ENCODE peak calls at places on chromosomes 7 and 10, in four cellular contexts. L is cardiac fibroblast, U is left ventricle myocardium inferior, H is ovary. K is an unnamed sample.
A peak's percentile ranks its signal among the peaks of the same experiment; 100 is the strongest.

GRCh38 chr7:54947266-54947665 is 71.6 kb upstream of the EGFR start:
- DNase-seq in U (no peak), H (no peak), L (no peak), K (no peak)

GRCh38 chr10:58010076-58010475 is 257.6 kb downstream of the IPMK start:
- DNase-seq in L (no peak), U (no peak), H (no peak), K (no peak)

GRCh38 chr10:28532223-28532508 is 752 bp upstream of the WAC start:
- DNase-seq in U (no peak), H (no peak), L (no peak), K (no peak)

GRCh38 chr7:38873433-38873832 is 35.6 kb downstream of the VPS41 start:
- DNase-seq in L (no peak), U (no peak), H (no peak), K (no peak)

GRCh38 chr10:3978174-3978573 is 193.2 kb upstream of the KLF6 start:
- DNase-seq in U (no peak), H (no peak), L (no peak), K (no peak)

GRCh38 chr10:68560916-68561691 is 967 bp downstream of the TET1 start:
- DNase-seq in L (peak; percentile 34), H (peak; percentile 59), U (peak; percentile 25), K (no peak)

GRCh38 chr10:51063659-51064535 is 10.4 kb upstream of the PRKG1 start:
- DNase-seq in H (no peak), U (no peak), L (peak; percentile 75), K (no peak)

GRCh38 chr10:78947733-78948132 is 121.0 kb upstream of the ZMIZ1 start:
- DNase-seq in H (no peak), U (no peak), L (no peak), K (no peak)

GRCh38 chr10:29163746-29164145 is 125.1 kb upstream of the LYZL1 start:
- DNase-seq in U (no peak), H (no peak), L (peak; percentile 39), K (no peak)

GRCh38 chr10:4941540-4942330 is 21.5 kb upstream of the AKR1C1 start:
- DNase-seq in U (no peak), L (no peak), H (no peak), K (no peak)

GRCh38 chr10:71271626-71272025 is 47.4 kb upstream of the SLC29A3 start:
- DNase-seq in L (no peak), H (no peak), U (no peak), K (no peak)

GRCh38 chr10:18684953-18685352 is 25.7 kb downstream of the ARL5B start:
- DNase-seq in L (no peak), U (no peak), H (no peak), K (no peak)

GRCh38 chr10:21733710-21734109 is 199.7 kb downstream of the MLLT10 start:
- DNase-seq in L (peak; percentile 27), U (no peak), H (no peak), K (no peak)

GRCh38 chr7:157008206-157009169 is 2.0 kb downstream of the MNX1 start:
- DNase-seq in L (no peak), H (no peak), U (no peak), K (no peak)

GRCh38 chr7:133851416-133851815 is 275.7 kb upstream of the LRGUK start:
- DNase-seq in L (no peak), U (no peak), H (no peak), K (no peak)

GRCh38 chr10:91493313-91493712 is 83.2 kb downstream of the HECTD2 start:
- DNase-seq in U (no peak), H (no peak), L (peak; percentile 60), K (no peak)

GRCh38 chr10:72694476-72695369 is 2.8 kb downstream of the MCU start:
- DNase-seq in L (peak; percentile 78), H (no peak), U (no peak), K (no peak)

GRCh38 chr7:48786951-48787350 is 137.4 kb upstream of the CDC14C start:
- DNase-seq in U (no peak), H (no peak), L (no peak), K (no peak)

GRCh38 chr7:82700739-82701138 is 257.2 kb upstream of the CACNA2D1 start:
- DNase-seq in L (no peak), H (no peak), U (no peak), K (no peak)

GRCh38 chr10:77673515-77674140 is 36.0 kb upstream of the KCNMA1 start:
- DNase-seq in L (no peak), U (no peak), H (no peak), K (no peak)

GRCh38 chr7:97116308-97116707 is 1.2 kb upstream of the SDHAF3 start:
- DNase-seq in U (no peak), L (no peak), H (no peak), K (no peak)

GRCh38 chr7:30469303-30469702 is 9.3 kb downstream of the NOD1 start:
- DNase-seq in L (peak; percentile 100), U (peak; percentile 77), H (peak; percentile 84), K (no peak)

GRCh38 chr7:132584796-132585494 is 8.7 kb upstream of the PLXNA4 start:
- DNase-seq in H (no peak), L (no peak), U (no peak), K (no peak)

GRCh38 chr10:110919349-110919931 is at the start of gene SHOC2:
- DNase-seq in L (no peak), U (peak; percentile 99), H (peak; percentile 97), K (no peak)
- TF ChIP-seq CTCF in L (peak; percentile 22), U (peak; percentile 42), H (peak; percentile 15), K (no peak)

DNA sequence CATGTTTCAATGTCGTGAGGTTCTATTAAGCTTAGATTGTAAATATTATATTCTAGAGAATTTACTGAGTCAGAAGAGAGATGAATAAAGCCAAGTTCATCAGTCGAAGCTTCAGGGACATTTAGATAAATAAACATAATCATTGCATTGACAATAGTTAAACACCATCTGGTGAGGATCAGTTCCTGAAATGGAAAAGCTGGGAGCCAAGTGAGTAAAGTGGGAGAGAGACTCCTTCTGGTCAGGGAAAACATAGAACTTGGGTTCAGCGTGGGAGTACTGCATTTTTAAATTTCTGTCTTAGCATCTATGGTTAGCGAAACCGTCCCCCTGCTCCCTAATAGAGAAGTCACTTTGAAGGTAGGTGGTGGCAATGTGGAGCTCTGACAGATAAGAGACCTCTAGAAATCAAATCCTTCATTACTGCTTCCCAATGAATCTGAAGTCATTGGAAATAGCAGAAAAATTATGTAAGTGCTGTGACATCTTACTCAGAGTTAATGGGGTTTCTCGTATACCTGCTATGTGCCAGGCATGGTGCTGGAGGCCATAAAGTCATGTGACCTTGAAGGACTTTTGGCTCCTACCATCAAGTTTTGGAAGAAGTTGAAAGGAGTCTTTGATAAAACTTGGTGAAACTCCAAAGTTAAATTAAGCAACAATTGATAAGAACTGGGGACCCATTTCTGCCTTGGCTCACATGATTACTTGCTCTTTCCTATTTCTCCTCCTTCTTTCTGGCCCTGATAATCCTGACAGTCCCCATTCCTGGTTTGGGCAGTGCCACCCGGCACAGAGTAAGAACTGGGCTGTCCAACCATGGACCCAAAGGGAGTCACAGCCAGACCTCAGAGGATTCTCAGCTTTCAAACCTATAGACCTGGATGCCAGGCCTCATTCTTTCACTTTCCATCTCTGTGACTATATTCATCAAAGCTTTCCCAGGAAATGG is 211.2 kb downstream of the C7orf25 start:
- DNase-seq in H (no peak), U (no peak), L (peak; percentile 24), K (no peak)
- TF ChIP-seq CTCF in H (no peak), U (no peak), L (no peak), K (no peak)

DNA sequence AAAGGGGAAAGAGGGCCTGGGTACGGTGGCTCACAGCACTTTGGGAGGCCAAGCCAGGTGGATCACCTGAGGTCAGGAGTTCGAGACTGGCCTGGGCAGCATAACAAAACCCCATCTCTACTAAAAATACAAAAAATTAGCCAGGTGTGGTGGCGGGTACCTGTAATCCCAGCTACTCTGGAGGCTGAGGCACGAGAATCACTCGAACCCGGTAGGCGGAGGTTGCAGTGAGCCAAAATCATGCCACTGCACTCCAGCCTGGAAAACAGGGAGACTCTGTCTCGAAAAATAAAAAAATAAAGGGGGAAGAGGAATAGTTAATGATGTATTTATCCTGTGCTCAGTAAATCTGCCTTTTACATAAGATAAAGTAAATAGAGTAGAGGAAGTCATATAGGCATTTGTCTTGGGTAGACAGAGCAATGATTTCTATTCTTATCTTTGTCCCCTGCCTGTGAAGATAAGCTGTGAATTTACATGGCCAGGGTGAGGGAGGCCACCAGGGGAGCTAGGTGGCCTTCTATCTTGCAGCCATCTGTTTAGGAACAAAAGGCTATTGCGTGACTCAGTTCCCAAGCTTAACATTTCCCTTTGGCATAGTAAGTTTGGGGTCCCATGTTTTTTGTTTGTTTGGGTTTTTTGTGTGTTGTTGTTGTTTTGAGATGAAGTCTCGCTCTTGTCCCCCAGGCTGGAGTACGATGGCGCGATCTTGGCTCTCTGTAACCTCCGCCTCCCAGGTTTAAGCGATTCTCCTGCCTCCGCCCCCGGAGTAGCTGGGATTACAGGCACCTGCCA is 73.2 kb upstream of the GTF2I start:
- DNase-seq in L (no peak), U (no peak), H (no peak), K (no peak)
- TF ChIP-seq CTCF in L (no peak), U (no peak), H (no peak), K (no peak)

GRCh38 chr10:116654816-116655215 is 34.1 kb downstream of the PNLIPRP2 start:
- DNase-seq in H (no peak), U (no peak), L (no peak), K (no peak)
- TF ChIP-seq CTCF in H (no peak), U (no peak), L (peak; percentile 24), K (peak; percentile 6)

GRCh38 chr10:121975295-121976086 is 474 bp upstream of the NSMCE4A start:
- DNase-seq in H (no peak), L (no peak), U (no peak), K (peak; percentile 58)

GRCh38 chr10:121978511-121978910 is 3.5 kb upstream of the NSMCE4A start:
- DNase-seq in H (no peak), L (no peak), U (no peak), K (no peak)

GRCh38 chr10:121976607-121977006 is 1.6 kb upstream of the NSMCE4A start:
- DNase-seq in H (no peak), U (no peak), L (no peak), K (no peak)

GRCh38 chr10:121974019-121974534 is 940 bp downstream of the NSMCE4A start:
- DNase-seq in H (no peak), L (no peak), U (no peak), K (no peak)

GRCh38 chr10:121974535-121975294 is at the start of gene NSMCE4A:
- DNase-seq in L (peak; percentile 80), U (peak; percentile 81), H (peak; percentile 79), K (no peak)
- TF ChIP-seq CTCF in L (no peak), U (no peak), H (peak; percentile 73), K (peak; percentile 44)

GRCh38 chr10:124670849-124671248 is 73.3 kb downstream of the FAM53B start:
- DNase-seq in L (no peak), U (no peak), H (no peak), K (no peak)

GRCh38 chr10:124669141-124669823 is 74.9 kb downstream of the FAM53B start:
- DNase-seq in H (no peak), U (no peak), L (no peak), K (no peak)

GRCh38 chr10:124672181-124672638 is 72.0 kb downstream of the FAM53B start:
- DNase-seq in L (no peak), U (no peak), H (no peak), K (no peak)

GRCh38 chr10:124669824-124670654 is 74.1 kb downstream of the FAM53B start:
- DNase-seq in H (no peak), L (no peak), U (no peak), K (no peak)

GRCh38 chr10:124671486-124672075 is 72.6 kb downstream of the FAM53B start:
- DNase-seq in H (no peak), U (peak; percentile 59), L (peak; percentile 50), K (no peak)
- TF ChIP-seq CTCF in H (no peak), U (peak; percentile 61), L (peak; percentile 9), K (no peak)

GRCh38 chr10:103699611-103700435 is 155.6 kb downstream of the SH3PXD2A start:
- DNase-seq in U (no peak), L (no peak), H (no peak), K (peak; percentile 63)
- TF ChIP-seq CTCF in U (no peak), L (peak; percentile 26), H (no peak), K (no peak)

GRCh38 chr7:108000875-108001758 is 1.8 kb downstream of the LAMB1 start:
- DNase-seq in U (peak; percentile 58), H (peak; percentile 48), L (peak; percentile 73), K (no peak)
- TF ChIP-seq CTCF in U (peak; percentile 27), H (no peak), L (peak; percentile 23), K (peak; percentile 45)